ENCODE peak calls at places on chromosomes 4 and X, in six cellular contexts. One of them, this sample, is unnamed.
A peak's percentile ranks its signal among the peaks of the same experiment; 100 is the strongest.

GRCh38 chr4:8649631-8650261 is 57.2 kb downstream of the CPZ start:
- DNase-seq in GM23338: no peak
- DNase-seq in psoas muscle: no peak
- DNase-seq in AG04450: no peak
- DNase-seq in CD4-positive, CD25-positive, alpha-beta regulatory T cell: no peak
- DNase-seq in heart right ventricle: no peak
- DNase-seq in this sample: no peak

GRCh38 chr4:46399440-46399839 is 9.5 kb upstream of the GABRA2 start:
- DNase-seq in GM23338: peak; percentile 63
- DNase-seq in AG04450: no peak
- DNase-seq in CD4-positive, CD25-positive, alpha-beta regulatory T cell: no peak
- DNase-seq in psoas muscle: no peak
- DNase-seq in heart right ventricle: no peak
- DNase-seq in this sample: no peak

GRCh38 chrX:17521871-17522693 is 147.1 kb downstream of the NHS start:
- DNase-seq in CD4-positive, CD25-positive, alpha-beta regulatory T cell: no peak
- DNase-seq in GM23338: peak; percentile 67
- DNase-seq in psoas muscle: no peak
- DNase-seq in AG04450: no peak
- DNase-seq in heart right ventricle: peak; percentile 15
- DNase-seq in this sample: peak; percentile 25

GRCh38 chr4:38132140-38132673 is 172.0 kb downstream of the PTTG2 start:
- DNase-seq in GM23338: peak; percentile 48
- DNase-seq in heart right ventricle: peak; percentile 55
- DNase-seq in AG04450: peak; percentile 79
- DNase-seq in CD4-positive, CD25-positive, alpha-beta regulatory T cell: peak; percentile 52
- DNase-seq in psoas muscle: no peak
- DNase-seq in this sample: no peak

GRCh38 chr4:4735136-4735754 is 124.2 kb upstream of the MSX1 start:
- DNase-seq in AG04450: no peak
- DNase-seq in CD4-positive, CD25-positive, alpha-beta regulatory T cell: no peak
- DNase-seq in GM23338: no peak
- DNase-seq in psoas muscle: no peak
- DNase-seq in heart right ventricle: no peak
- DNase-seq in this sample: no peak

GRCh38 chrX:148530464-148531077 is 30.2 kb downstream of the AFF2 start:
- DNase-seq in AG04450: no peak
- DNase-seq in psoas muscle: no peak
- DNase-seq in heart right ventricle: no peak
- DNase-seq in GM23338: peak; percentile 55
- DNase-seq in CD4-positive, CD25-positive, alpha-beta regulatory T cell: no peak
- DNase-seq in this sample: no peak

GRCh38 chr4:39286263-39286662 is 79.9 kb downstream of the RFC1 start:
- DNase-seq in AG04450: no peak
- DNase-seq in CD4-positive, CD25-positive, alpha-beta regulatory T cell: no peak
- DNase-seq in GM23338: no peak
- DNase-seq in heart right ventricle: no peak
- DNase-seq in psoas muscle: no peak
- DNase-seq in this sample: no peak

GRCh38 chr4:133148690-133149363 is at the start of gene PCDH10:
- DNase-seq in GM23338: peak; percentile 96
- DNase-seq in CD4-positive, CD25-positive, alpha-beta regulatory T cell: no peak
- DNase-seq in heart right ventricle: peak; percentile 81
- DNase-seq in psoas muscle: peak; percentile 86
- DNase-seq in AG04450: peak; percentile 87
- DNase-seq in this sample: peak; percentile 96

GRCh38 chr4:122821097-122821496 is 5.5 kb upstream of the FGF2 start:
- DNase-seq in CD4-positive, CD25-positive, alpha-beta regulatory T cell: no peak
- DNase-seq in psoas muscle: no peak
- DNase-seq in GM23338: no peak
- DNase-seq in heart right ventricle: no peak
- DNase-seq in AG04450: no peak
- DNase-seq in this sample: no peak

GRCh38 chr4:79082988-79083387 is 143.8 kb upstream of the PAQR3 start:
- DNase-seq in heart right ventricle: no peak
- DNase-seq in CD4-positive, CD25-positive, alpha-beta regulatory T cell: no peak
- DNase-seq in GM23338: no peak
- DNase-seq in psoas muscle: no peak
- DNase-seq in AG04450: no peak
- DNase-seq in this sample: no peak

DNA sequence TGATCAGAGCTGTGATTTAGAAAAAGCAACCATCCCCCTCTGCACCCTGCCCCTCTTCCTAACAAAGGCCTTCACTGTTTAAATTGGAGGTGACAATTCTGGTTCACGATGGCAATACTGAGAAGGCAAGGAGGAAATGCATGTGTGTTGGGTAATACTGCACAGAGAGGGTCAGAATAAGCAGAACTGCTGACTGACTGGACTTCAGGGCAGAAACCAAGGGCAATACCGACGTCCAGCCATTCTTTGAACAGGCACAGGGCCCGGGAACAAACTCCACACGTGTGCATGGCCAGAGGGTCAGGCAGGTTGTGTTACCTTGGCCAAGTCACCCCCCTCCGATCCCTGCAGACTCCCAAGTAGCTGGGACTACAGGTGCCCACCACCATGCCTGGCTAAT is 6.0 kb downstream of the ACSL1 start:
- DNase-seq in CD4-positive, CD25-positive, alpha-beta regulatory T cell: no peak
- DNase-seq in GM23338: no peak
- DNase-seq in psoas muscle: no peak
- DNase-seq in AG04450: no peak
- DNase-seq in heart right ventricle: no peak
- DNase-seq in this sample: no peak
- H3K27ac ChIP-seq in CD4-positive, CD25-positive, alpha-beta regulatory T cell: no peak overlapping the region
- H3K27ac ChIP-seq in GM23338: no peak overlapping the region
- H3K27ac ChIP-seq in psoas muscle: peak overlapping the region; percentile 92
- H3K27ac ChIP-seq in AG04450: no peak overlapping the region
- H3K27ac ChIP-seq in heart right ventricle: peak overlapping the region; percentile 93
- H3K27ac ChIP-seq in this sample: no peak overlapping the region

GRCh38 chr4:184408021-184408710 is 66.2 kb downstream of the IRF2 start:
- DNase-seq in GM23338: no peak
- DNase-seq in AG04450: peak; percentile 59
- DNase-seq in CD4-positive, CD25-positive, alpha-beta regulatory T cell: no peak
- DNase-seq in psoas muscle: no peak
- DNase-seq in heart right ventricle: no peak
- DNase-seq in this sample: no peak

GRCh38 chr4:184408711-184409081 is 65.7 kb downstream of the IRF2 start:
- DNase-seq in AG04450: no peak
- DNase-seq in psoas muscle: no peak
- DNase-seq in GM23338: no peak
- DNase-seq in CD4-positive, CD25-positive, alpha-beta regulatory T cell: no peak
- DNase-seq in heart right ventricle: no peak
- DNase-seq in this sample: no peak

GRCh38 chr4:184409911-184410692 is 64.2 kb downstream of the IRF2 start:
- DNase-seq in AG04450: no peak
- DNase-seq in heart right ventricle: no peak
- DNase-seq in psoas muscle: no peak
- DNase-seq in GM23338: no peak
- DNase-seq in CD4-positive, CD25-positive, alpha-beta regulatory T cell: no peak
- DNase-seq in this sample: no peak

GRCh38 chr4:184410748-184411147 is 63.6 kb downstream of the IRF2 start:
- DNase-seq in psoas muscle: no peak
- DNase-seq in heart right ventricle: no peak
- DNase-seq in AG04450: no peak
- DNase-seq in CD4-positive, CD25-positive, alpha-beta regulatory T cell: no peak
- DNase-seq in GM23338: no peak
- DNase-seq in this sample: no peak

DNA sequence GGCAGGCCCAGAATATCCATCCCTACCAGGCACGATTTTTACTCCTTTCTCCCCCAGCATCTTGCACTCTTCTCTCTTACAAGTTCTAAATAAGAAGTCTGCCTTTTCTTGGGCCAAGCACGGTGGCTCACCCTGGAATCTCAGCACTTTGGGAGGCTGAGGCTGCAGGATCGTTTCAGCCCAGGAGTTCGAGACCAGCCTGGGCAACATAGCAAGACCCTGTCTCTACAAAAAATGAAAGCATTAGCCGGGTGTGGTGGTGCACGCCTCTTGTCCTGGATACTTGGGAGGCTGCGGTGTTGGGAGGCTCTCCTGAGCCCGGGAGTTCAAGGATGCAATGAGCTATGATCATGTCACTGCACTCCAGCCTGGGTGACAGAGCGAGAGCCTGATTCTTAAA is 64.8 kb downstream of the IRF2 start:
- DNase-seq in CD4-positive, CD25-positive, alpha-beta regulatory T cell: no peak
- DNase-seq in GM23338: no peak
- DNase-seq in psoas muscle: no peak
- DNase-seq in heart right ventricle: no peak
- DNase-seq in AG04450: no peak
- DNase-seq in this sample: no peak
- H3K27ac ChIP-seq in CD4-positive, CD25-positive, alpha-beta regulatory T cell: peak overlapping the region; percentile 67
- H3K27ac ChIP-seq in GM23338: no peak overlapping the region
- H3K27ac ChIP-seq in psoas muscle: peak overlapping the region; percentile 62
- H3K27ac ChIP-seq in heart right ventricle: peak overlapping the region; percentile 83
- H3K27ac ChIP-seq in AG04450: no peak overlapping the region
- H3K27ac ChIP-seq in this sample: no peak overlapping the region

GRCh38 chr4:54226399-54227260 is 2.5 kb upstream of the PDGFRA start:
- DNase-seq in GM23338: peak; percentile 66
- DNase-seq in heart right ventricle: peak; percentile 52
- DNase-seq in CD4-positive, CD25-positive, alpha-beta regulatory T cell: no peak
- DNase-seq in psoas muscle: peak; percentile 69
- DNase-seq in AG04450: peak; percentile 71
- DNase-seq in this sample: peak; percentile 84

GRCh38 chr4:54228563-54229501 is at the start of gene PDGFRA:
- DNase-seq in AG04450: peak; percentile 96
- DNase-seq in GM23338: peak; percentile 71
- DNase-seq in psoas muscle: peak; percentile 75
- DNase-seq in CD4-positive, CD25-positive, alpha-beta regulatory T cell: no peak
- DNase-seq in heart right ventricle: peak; percentile 66
- DNase-seq in this sample: peak; percentile 91

GRCh38 chr4:54225671-54226398 is 3.3 kb upstream of the PDGFRA start:
- DNase-seq in GM23338: peak; percentile 66
- DNase-seq in AG04450: no peak
- DNase-seq in CD4-positive, CD25-positive, alpha-beta regulatory T cell: no peak
- DNase-seq in heart right ventricle: no peak
- DNase-seq in psoas muscle: no peak
- DNase-seq in this sample: peak; percentile 20

GRCh38 chr4:54228064-54228527 is 997 bp upstream of the PDGFRA start:
- DNase-seq in psoas muscle: peak; percentile 79
- DNase-seq in GM23338: peak; percentile 92
- DNase-seq in heart right ventricle: peak; percentile 75
- DNase-seq in CD4-positive, CD25-positive, alpha-beta regulatory T cell: no peak
- DNase-seq in AG04450: peak; percentile 68
- DNase-seq in this sample: peak; percentile 91

GRCh38 chr4:54227261-54228063 is 1.6 kb upstream of the PDGFRA start:
- DNase-seq in CD4-positive, CD25-positive, alpha-beta regulatory T cell: no peak
- DNase-seq in AG04450: no peak
- DNase-seq in GM23338: peak; percentile 75
- DNase-seq in psoas muscle: no peak
- DNase-seq in heart right ventricle: no peak
- DNase-seq in this sample: no peak
- H3K27ac ChIP-seq in CD4-positive, CD25-positive, alpha-beta regulatory T cell: no peak overlapping the region
- H3K27ac ChIP-seq in AG04450: peak overlapping the region; percentile 75
- H3K27ac ChIP-seq in GM23338: no peak overlapping the region
- H3K27ac ChIP-seq in psoas muscle: no peak overlapping the region
- H3K27ac ChIP-seq in heart right ventricle: peak overlapping the region; percentile 79
- H3K27ac ChIP-seq in this sample: peak overlapping the region; percentile 40

GRCh38 chr4:173398251-173398650 is 665 bp downstream of the SCRG1 start:
- DNase-seq in psoas muscle: no peak
- DNase-seq in AG04450: no peak
- DNase-seq in heart right ventricle: no peak
- DNase-seq in GM23338: no peak
- DNase-seq in CD4-positive, CD25-positive, alpha-beta regulatory T cell: no peak
- DNase-seq in this sample: no peak

GRCh38 chr4:173397604-173398003 is 1.3 kb downstream of the SCRG1 start:
- DNase-seq in CD4-positive, CD25-positive, alpha-beta regulatory T cell: no peak
- DNase-seq in heart right ventricle: no peak
- DNase-seq in psoas muscle: no peak
- DNase-seq in GM23338: no peak
- DNase-seq in AG04450: no peak
- DNase-seq in this sample: no peak

GRCh38 chr4:173404296-173404865 is 5.5 kb upstream of the SCRG1 start:
- DNase-seq in CD4-positive, CD25-positive, alpha-beta regulatory T cell: no peak
- DNase-seq in heart right ventricle: no peak
- DNase-seq in psoas muscle: no peak
- DNase-seq in GM23338: no peak
- DNase-seq in AG04450: no peak
- DNase-seq in this sample: no peak

GRCh38 chr4:173403051-173403450 is 4.1 kb upstream of the SCRG1 start:
- DNase-seq in CD4-positive, CD25-positive, alpha-beta regulatory T cell: no peak
- DNase-seq in GM23338: no peak
- DNase-seq in psoas muscle: no peak
- DNase-seq in heart right ventricle: no peak
- DNase-seq in AG04450: no peak
- DNase-seq in this sample: no peak

DNA sequence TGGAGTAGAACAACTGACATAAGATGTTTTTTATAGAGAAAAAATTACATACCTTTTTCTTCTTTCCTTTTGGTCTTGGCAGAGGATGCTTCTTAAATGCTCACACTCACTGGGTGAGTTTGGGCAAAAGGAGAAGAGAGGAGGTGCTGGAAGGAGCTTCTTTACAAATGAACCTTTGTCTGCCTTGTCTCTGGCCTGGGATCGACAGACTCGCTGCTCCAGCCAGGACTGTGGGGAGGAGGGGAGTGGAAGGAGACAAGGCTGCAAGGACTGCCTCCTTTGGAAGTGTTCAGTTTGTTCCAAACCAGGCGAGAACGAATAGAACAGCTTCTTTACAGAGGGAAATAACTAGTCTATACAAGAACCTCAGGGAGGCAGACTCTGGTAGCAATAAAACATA is at the start of gene SCRG1:
- DNase-seq in AG04450: no peak
- DNase-seq in psoas muscle: no peak
- DNase-seq in CD4-positive, CD25-positive, alpha-beta regulatory T cell: no peak
- DNase-seq in GM23338: peak; percentile 35
- DNase-seq in heart right ventricle: peak; percentile 19
- DNase-seq in this sample: peak; percentile 78
- H3K27ac ChIP-seq in AG04450: no peak within 1 kb of the TSS
- H3K27ac ChIP-seq in psoas muscle: no peak within 1 kb of the TSS
- H3K27ac ChIP-seq in CD4-positive, CD25-positive, alpha-beta regulatory T cell: no peak within 1 kb of the TSS
- H3K27ac ChIP-seq in GM23338: no peak within 1 kb of the TSS
- H3K27ac ChIP-seq in heart right ventricle: no peak within 1 kb of the TSS
- H3K27ac ChIP-seq in this sample: no peak within 1 kb of the TSS

GRCh38 chrX:83022020-83022419 is 486.1 kb upstream of the POU3F4 start:
- DNase-seq in CD4-positive, CD25-positive, alpha-beta regulatory T cell: no peak
- DNase-seq in GM23338: no peak
- DNase-seq in AG04450: no peak
- DNase-seq in psoas muscle: no peak
- DNase-seq in heart right ventricle: no peak
- DNase-seq in this sample: no peak

GRCh38 chrX:83019258-83019657 is 488.8 kb upstream of the POU3F4 start:
- DNase-seq in AG04450: no peak
- DNase-seq in heart right ventricle: no peak
- DNase-seq in CD4-positive, CD25-positive, alpha-beta regulatory T cell: no peak
- DNase-seq in psoas muscle: no peak
- DNase-seq in GM23338: no peak
- DNase-seq in this sample: no peak
- H3K27ac ChIP-seq in AG04450: no peak overlapping the region
- H3K27ac ChIP-seq in heart right ventricle: no peak overlapping the region
- H3K27ac ChIP-seq in CD4-positive, CD25-positive, alpha-beta regulatory T cell: no peak overlapping the region
- H3K27ac ChIP-seq in psoas muscle: no peak overlapping the region
- H3K27ac ChIP-seq in GM23338: no peak overlapping the region
- H3K27ac ChIP-seq in this sample: no peak overlapping the region

GRCh38 chrX:68755726-68756125 is 73.1 kb upstream of the EFNB1 start:
- DNase-seq in psoas muscle: no peak
- DNase-seq in GM23338: no peak
- DNase-seq in heart right ventricle: no peak
- DNase-seq in AG04450: no peak
- DNase-seq in CD4-positive, CD25-positive, alpha-beta regulatory T cell: no peak
- DNase-seq in this sample: no peak
- H3K27ac ChIP-seq in psoas muscle: no peak overlapping the region
- H3K27ac ChIP-seq in GM23338: no peak overlapping the region
- H3K27ac ChIP-seq in heart right ventricle: no peak overlapping the region
- H3K27ac ChIP-seq in AG04450: no peak overlapping the region
- H3K27ac ChIP-seq in CD4-positive, CD25-positive, alpha-beta regulatory T cell: no peak overlapping the region
- H3K27ac ChIP-seq in this sample: no peak overlapping the region

This sample was measured in right cardiac atrium.